ENCODE peak calls at places on chromosomes 1 and 21, in ten cellular contexts. D is effector memory CD4-positive, alpha-beta T cell; N is H7; Z is adipocyte; W is HS-5; I is small intestine; P is glutamatergic neuron; Y is pons; E is nephron progenitor cell; O is ureter. T is an unnamed sample.

GRCh38 chr1:116164056-116164889 is 53.1 kb downstream of the MAB21L3 start:
- DNase-seq in D (no peak), N (no peak), Z (peak), W (no peak), I (no peak), P (no peak), Y (no peak), E (no peak), O (peak), T (no peak)

GRCh38 chr1:232628335-232629214 is 1.4 kb downstream of the SIPA1L2 start:
- DNase-seq in D (no peak), N (no peak), Z (peak), W (no peak), I (peak), P (no peak), Y (peak), E (no peak), O (no peak), T (no peak)

GRCh38 chr1:24055681-24056080 is 56.3 kb downstream of the MYOM3 start:
- DNase-seq in D (no peak), N (peak), Z (no peak), W (no peak), I (no peak), P (no peak), Y (no peak), E (no peak), O (no peak), T (no peak)

GRCh38 chr1:54405894-54406293 is 300 bp downstream of the SSBP3 start:
- DNase-seq in D (no peak), N (peak), Z (no peak), W (no peak), I (no peak), P (no peak), Y (no peak), E (no peak), O (no peak), T (no peak)

GRCh38 chr21:35664683-35665082 is 395.6 kb downstream of the SETD4 start:
- DNase-seq in D (no peak), N (no peak), Z (no peak), W (no peak), I (no peak), P (no peak), Y (no peak), E (no peak), O (no peak), T (no peak)

GRCh38 chr1:243343970-243344749 is 88.3 kb downstream of the SDCCAG8 start:
- DNase-seq in D (no peak), N (peak), Z (peak), W (peak), I (peak), P (no peak), Y (peak), E (peak), O (no peak), T (peak)

GRCh38 chr1:60850084-60850483 is 232.3 kb upstream of the NFIA start:
- DNase-seq in D (no peak), N (no peak), Z (no peak), W (no peak), I (no peak), P (no peak), Y (no peak), E (no peak), O (no peak), T (no peak)

GRCh38 chr1:92822907-92823306 is 8.9 kb upstream of the RPL5 start:
- DNase-seq in D (no peak), N (no peak), Z (peak), W (no peak), I (no peak), P (no peak), Y (no peak), E (no peak), O (no peak), T (no peak)

GRCh38 chr1:183080406-183080805 is 57.2 kb downstream of the LAMC1 start:
- DNase-seq in D (no peak), N (no peak), Z (peak), W (peak), I (peak), P (no peak), Y (no peak), E (no peak), O (no peak), T (peak)

GRCh38 chr1:153617677-153618076 is 1.6 kb upstream of the S100A14 start:
- DNase-seq in D (peak), N (peak), Z (no peak), W (no peak), I (peak), P (peak), Y (no peak), E (peak), O (peak), T (no peak)

GRCh38 chr1:211944733-211945500 is 90.4 kb downstream of the INTS7 start:
- DNase-seq in D (no peak), N (peak), Z (peak), W (no peak), I (peak), P (no peak), Y (peak), E (peak), O (peak), T (no peak)

GRCh38 chr1:36482724-36483388 is at the start of gene CSF3R:
- DNase-seq in D (no peak), N (no peak), Z (peak), W (no peak), I (no peak), P (no peak), Y (no peak), E (no peak), O (no peak), T (no peak)

GRCh38 chr1:222392571-222392970 is 155.3 kb downstream of the HHIPL2 start:
- DNase-seq in D (no peak), N (no peak), Z (no peak), W (no peak), I (no peak), P (no peak), Y (no peak), E (no peak), O (no peak), T (no peak)

GRCh38 chr1:89873250-89873649 is 52.4 kb downstream of the LRRC8D start:
- DNase-seq in D (no peak), N (no peak), Z (no peak), W (no peak), I (no peak), P (no peak), Y (no peak), E (no peak), O (no peak), T (no peak)

GRCh38 chr1:67367370-67368345 is 60.0 kb downstream of the IL12RB2 start:
- DNase-seq in D (no peak), N (no peak), Z (no peak), W (no peak), I (peak), P (no peak), Y (no peak), E (no peak), O (no peak), T (no peak)

GRCh38 chr1:148264374-148265276 is 112.5 kb upstream of the NBPF11 start:
- DNase-seq in D (no peak), N (peak), Z (peak), W (no peak), I (no peak), P (peak), Y (peak), E (peak), O (no peak), T (no peak)

GRCh38 chr1:161855260-161855659 is 89.1 kb downstream of the ATF6 start:
- DNase-seq in D (no peak), N (no peak), Z (no peak), W (no peak), I (no peak), P (no peak), Y (no peak), E (no peak), O (no peak), T (no peak)

GRCh38 chr1:38297246-38297645 is 250.7 kb upstream of the POU3F1 start:
- DNase-seq in D (no peak), N (no peak), Z (no peak), W (no peak), I (no peak), P (no peak), Y (no peak), E (no peak), O (no peak), T (no peak)

GRCh38 chr1:153763365-153764225 is 11.6 kb upstream of the SLC27A3 start:
- DNase-seq in D (no peak), N (no peak), Z (no peak), W (no peak), I (no peak), P (no peak), Y (peak), E (no peak), O (no peak), T (no peak)

GRCh38 chr1:1204425-1204920 is 1.9 kb downstream of the TNFRSF18 start:
- DNase-seq in D (no peak), N (peak), Z (no peak), W (no peak), I (no peak), P (peak), Y (no peak), E (no peak), O (no peak), T (no peak)

GRCh38 chr1:103783944-103784377 is 34.3 kb downstream of the AMY1C start:
- DNase-seq in D (no peak), N (no peak), Z (no peak), W (no peak), I (no peak), P (no peak), Y (no peak), E (no peak), O (no peak), T (no peak)

GRCh38 chr1:3141836-3142235 is 72.8 kb downstream of the PRDM16 start:
- DNase-seq in D (no peak), N (no peak), Z (no peak), W (no peak), I (no peak), P (no peak), Y (no peak), E (no peak), O (no peak), T (no peak)

GRCh38 chr1:15687446-15687845 is 3.3 kb downstream of the PLEKHM2 start:
- DNase-seq in D (no peak), N (no peak), Z (no peak), W (no peak), I (no peak), P (no peak), Y (no peak), E (no peak), O (no peak), T (no peak)

GRCh38 chr1:187665513-187665912 is 836.8 kb downstream of the PLA2G4A start:
- DNase-seq in D (no peak), N (no peak), Z (no peak), W (no peak), I (no peak), P (no peak), Y (no peak), E (no peak), O (no peak), T (no peak)